ENCODE peak calls at places on chromosomes 2 and 18, in seven cellular contexts. S is MCF 10A, X is GM04504, R is sciatic nerve, Q is GM19239, M is amniotic stem cell, D is adrenal gland. U is an unnamed sample.

GRCh38 chr2:96115631-96116423 is 544 bp downstream of the ADRA2B start:
- DNase-seq in Q (no peak), S (no peak), M (no peak), X (no peak), R (no peak), D (no peak), U (peak)

GRCh38 chr2:212024040-212024439 is 514.6 kb downstream of the ERBB4 start:
- DNase-seq in R (no peak), S (no peak), M (no peak), Q (no peak), D (no peak), X (no peak), U (no peak)

GRCh38 chr18:48613589-48613988 is 74.8 kb downstream of the CTIF start:
- DNase-seq in S (no peak), D (peak), M (no peak), X (no peak), Q (no peak), R (no peak), U (no peak)

GRCh38 chr2:143730155-143730949 is 601.1 kb downstream of the ARHGAP15 start:
- DNase-seq in R (no peak), Q (peak), D (no peak), X (no peak), S (peak), M (no peak), U (no peak)

GRCh38 chr2:140117371-140117770 is 1337.2 kb upstream of the NXPH2 start:
- DNase-seq in R (no peak), S (no peak), M (no peak), X (no peak), Q (no peak), D (no peak), U (no peak)

GRCh38 chr2:19540739-19541503 is 182.5 kb upstream of the OSR1 start:
- DNase-seq in R (no peak), S (peak), X (peak), M (peak), Q (no peak), D (no peak), U (no peak)

GRCh38 chr18:49447810-49448745 is 12.4 kb downstream of the DYM start:
- DNase-seq in R (no peak), M (peak), Q (no peak), S (peak), X (no peak), D (no peak), U (no peak)

GRCh38 chr2:96527990-96528679 is 8.4 kb upstream of the ARID5A start:
- DNase-seq in D (peak), S (no peak), R (peak), M (no peak), Q (no peak), X (no peak), U (peak)

GRCh38 chr2:193141998-193142397 is 947.3 kb upstream of the TMEFF2 start:
- DNase-seq in S (no peak), Q (no peak), R (no peak), X (no peak), D (no peak), M (no peak), U (no peak)

GRCh38 chr2:105438104-105438929 is 39.5 kb upstream of the FHL2 start:
- DNase-seq in M (no peak), S (no peak), X (peak), D (peak), Q (no peak), R (no peak), U (no peak)

GRCh38 chr2:127563458-127564428 is 28.3 kb downstream of the MYO7B start:
- DNase-seq in S (no peak), X (no peak), R (no peak), M (no peak), Q (peak), D (no peak), U (no peak)

GRCh38 chr2:216648105-216648504 is 14.9 kb downstream of the IGFBP2 start:
- DNase-seq in S (peak), D (no peak), X (no peak), M (no peak), R (no peak), Q (no peak), U (no peak)

GRCh38 chr2:237691908-237692600 is 64.7 kb downstream of the LRRFIP1 start:
- DNase-seq in X (peak), R (peak), Q (peak), S (peak), M (peak), D (peak), U (peak)

GRCh38 chr18:57287766-57288165 is 64.6 kb upstream of the ST8SIA3 start:
- DNase-seq in X (no peak), Q (no peak), R (no peak), S (no peak), D (no peak), M (no peak), U (no peak)

GRCh38 chr2:42792583-42793313 is at the start of gene HAAO:
- DNase-seq in M (no peak), Q (no peak), S (no peak), D (no peak), X (no peak), R (peak), U (no peak)

GRCh38 chr2:127735537-127736399 is 34.5 kb downstream of the SFT2D3 start:
- DNase-seq in S (no peak), D (no peak), X (no peak), R (no peak), M (no peak), Q (peak), U (no peak)

U was measured in CD14-positive monocyte.